ENCODE peak calls at places on chromosomes 5 and 9, in six cellular contexts. P is central memory CD4-positive, alpha-beta T cell; B is HepG2; J is BJ; W is NCI-H446; V is activated CD4-positive, alpha-beta T cell treated with anti-CD3 and anti-CD28 coated beads, Interleukin-2, amount 50 U/mL, for 1 hour. D is an unnamed sample.

GRCh38 chr5:158108177-158108576 is 249.2 kb upstream of the CLINT1 start:
- DNase-seq in P (no peak), B (no peak), J (no peak), W (no peak), V (no peak), D (no peak)

GRCh38 chr9:70802206-70802605 is 319.2 kb downstream of the TRPM3 start:
- DNase-seq in P (no peak), B (no peak), J (peak; percentile 52), W (no peak), V (no peak), D (no peak)

GRCh38 chr5:157076558-157076957 is 17.6 kb upstream of the HAVCR1 start:
- DNase-seq in P (no peak), B (no peak), J (peak; percentile 26), W (no peak), V (no peak), D (no peak)

GRCh38 chr5:96256795-96257470 is 176.1 kb downstream of the PCSK1 start:
- DNase-seq in P (no peak), B (no peak), J (no peak), W (peak; percentile 54), V (no peak), D (no peak)

GRCh38 chr5:143267186-143267585 is 136.3 kb downstream of the NR3C1 start:
- DNase-seq in P (no peak), B (no peak), J (no peak), W (no peak), V (no peak), D (no peak)

GRCh38 chr9:37566716-37567115 is 9.5 kb downstream of the FBXO10 start:
- DNase-seq in P (no peak), B (no peak), J (no peak), W (no peak), V (no peak), D (no peak)

GRCh38 chr5:96601811-96602244 is 60.3 kb upstream of the CAST start:
- DNase-seq in P (peak; percentile 56), B (peak; percentile 56), J (no peak), W (peak; percentile 83), V (peak; percentile 30), D (peak; percentile 53)

GRCh38 chr9:84668204-84669007 is 1.1 kb upstream of the NTRK2 start:
- DNase-seq in P (peak; percentile 8), B (no peak), J (peak; percentile 2), W (peak; percentile 3), V (peak; percentile 12), D (peak; percentile 82)

D was measured in frontal cortex.